ENCODE peak calls at places on chromosomes 1 and 21, in four cellular contexts. O is K562, C is GM12878, D is HepG2. H is an unnamed sample.

GRCh38 chr21:33036430-33037162 is 10.9 kb downstream of the OLIG2 start:
- DNase-seq in O (no peak), C (no peak), D (no peak), H (no peak)

GRCh38 chr21:45996311-45997204 is 15.0 kb downstream of the COL6A1 start:
- DNase-seq in O (no peak), C (no peak), D (no peak), H (no peak)

GRCh38 chr1:228794810-228795209 is 59.5 kb downstream of the RHOU start:
- DNase-seq in O (no peak), C (peak), D (no peak), H (no peak)

GRCh38 chr1:209291715-209292114 is 291.8 kb upstream of the CAMK1G start:
- DNase-seq in O (no peak), C (no peak), D (no peak), H (no peak)

GRCh38 chr1:107175102-107175501 is 34.3 kb downstream of the NTNG1 start:
- DNase-seq in O (no peak), C (no peak), D (no peak), H (no peak)

GRCh38 chr1:1157914-1158710 is 15.6 kb upstream of the TTLL10 start:
- DNase-seq in O (peak), C (no peak), D (peak), H (no peak)

GRCh38 chr1:74693473-74693872 is 19.9 kb upstream of the ERICH3 start:
- DNase-seq in O (no peak), C (no peak), D (peak), H (no peak)

GRCh38 chr1:59128784-59129227 is 168.1 kb upstream of the FGGY start:
- DNase-seq in O (no peak), C (no peak), D (no peak), H (no peak)

GRCh38 chr1:110281363-110282290 is 57.5 kb upstream of the RBM15 start:
- DNase-seq in O (no peak), C (no peak), D (no peak), H (no peak)

GRCh38 chr21:26659181-26659580 is 86.1 kb upstream of the CYYR1 start:
- DNase-seq in O (no peak), C (no peak), D (no peak), H (no peak)

GRCh38 chr1:31567956-31568570 is 8.3 kb upstream of the TINAGL1 start:
- DNase-seq in O (no peak), C (no peak), D (no peak), H (no peak)

GRCh38 chr1:231241751-231242150 is 739 bp downstream of the GNPAT start:
- DNase-seq in O (peak), C (no peak), D (no peak), H (no peak)

GRCh38 chr1:20480261-20481157 is 5.5 kb downstream of the CAMK2N1 start:
- DNase-seq in O (no peak), C (no peak), D (peak), H (no peak)

GRCh38 chr1:235054961-235055360 is 73.7 kb downstream of the TOMM20 start:
- DNase-seq in O (no peak), C (no peak), D (no peak), H (no peak)

DNA sequence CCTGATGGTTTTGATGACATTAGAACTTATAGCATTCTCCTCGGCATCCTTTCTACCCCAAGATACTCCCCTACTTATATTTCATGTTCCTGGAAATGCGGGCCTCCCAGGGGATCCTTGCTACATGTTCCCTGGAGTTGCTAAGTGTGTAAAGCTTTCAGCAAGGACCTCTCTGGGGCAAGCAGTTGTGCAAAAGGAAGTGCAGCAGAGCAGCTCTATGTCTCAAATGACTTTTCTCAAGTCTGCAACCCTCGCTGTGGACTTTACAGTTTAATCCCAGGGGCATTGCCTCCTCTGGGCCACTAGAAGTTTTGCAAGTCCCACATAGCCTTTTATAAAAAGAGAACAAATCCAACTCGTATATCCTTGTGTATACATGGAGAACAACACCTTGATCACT is 20.8 kb upstream of the MNDA start:
- DNase-seq in O (no peak), C (no peak), D (no peak), H (no peak)
- TF ChIP-seq CREM in O (no peak), C (no peak), D (no peak), H (no peak)

GRCh38 chr1:15326691-15327530 is 79.9 kb downstream of the FHAD1 start:
- DNase-seq in O (no peak), C (no peak), D (no peak), H (no peak)

GRCh38 chr1:15323989-15324866 is 77.2 kb downstream of the FHAD1 start:
- DNase-seq in O (peak), C (no peak), D (no peak), H (no peak)

GRCh38 chr1:15324867-15325335 is 77.9 kb downstream of the FHAD1 start:
- DNase-seq in O (no peak), C (no peak), D (no peak), H (no peak)

GRCh38 chr1:15323351-15323988 is 76.4 kb downstream of the FHAD1 start:
- DNase-seq in O (peak), C (no peak), D (peak), H (peak)

DNA sequence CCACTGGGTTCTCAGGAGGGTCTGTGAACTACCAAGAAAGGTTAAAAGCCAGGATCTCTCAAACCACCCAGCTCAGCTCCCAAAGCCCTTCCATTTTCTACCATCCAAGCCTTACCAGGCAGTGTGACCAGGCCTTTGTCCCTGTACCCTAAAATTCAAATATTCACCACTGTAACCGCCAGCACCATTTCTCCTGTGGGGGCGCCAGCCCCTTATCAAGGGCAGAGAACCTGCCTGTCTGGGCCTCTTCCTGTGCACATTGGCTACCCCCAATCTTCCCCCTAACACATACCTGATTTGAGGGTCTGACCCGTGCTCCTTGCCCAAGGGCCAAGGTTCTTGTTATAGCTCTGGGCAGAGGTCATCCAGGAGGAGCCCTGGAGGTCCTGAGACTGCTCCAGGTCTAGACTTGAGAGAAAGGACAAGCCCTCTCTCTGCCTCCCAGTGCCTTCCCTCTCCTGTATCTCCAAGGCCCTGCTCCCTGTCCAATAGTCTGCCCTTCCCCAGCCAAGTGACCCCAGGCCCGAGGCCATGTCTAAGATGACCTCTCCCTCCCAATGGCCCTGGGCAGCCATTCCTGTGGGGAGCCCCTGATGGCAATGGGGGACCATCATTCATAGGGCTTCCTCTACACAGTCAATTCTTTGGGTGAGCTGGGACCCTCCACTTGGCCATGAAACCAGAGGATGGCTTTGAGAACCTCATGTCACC is 78.5 kb downstream of the FHAD1 start:
- DNase-seq in O (no peak), C (no peak), D (no peak), H (peak)
- TF ChIP-seq CREB1 in O (no peak), C (no peak), D (no peak), H (no peak)

GRCh38 chr21:36992671-36993070 is 13.8 kb upstream of the RIPPLY3 start:
- DNase-seq in O (no peak), C (no peak), D (no peak), H (peak)

GRCh38 chr21:36989699-36990507 is 16.6 kb upstream of the RIPPLY3 start:
- DNase-seq in O (peak), C (peak), D (peak), H (peak)

GRCh38 chr21:36988536-36988935 is 18.0 kb upstream of the RIPPLY3 start:
- DNase-seq in O (no peak), C (no peak), D (no peak), H (no peak)

GRCh38 chr21:36987845-36988244 is 18.7 kb upstream of the RIPPLY3 start:
- DNase-seq in O (no peak), C (no peak), D (peak), H (no peak)

DNA sequence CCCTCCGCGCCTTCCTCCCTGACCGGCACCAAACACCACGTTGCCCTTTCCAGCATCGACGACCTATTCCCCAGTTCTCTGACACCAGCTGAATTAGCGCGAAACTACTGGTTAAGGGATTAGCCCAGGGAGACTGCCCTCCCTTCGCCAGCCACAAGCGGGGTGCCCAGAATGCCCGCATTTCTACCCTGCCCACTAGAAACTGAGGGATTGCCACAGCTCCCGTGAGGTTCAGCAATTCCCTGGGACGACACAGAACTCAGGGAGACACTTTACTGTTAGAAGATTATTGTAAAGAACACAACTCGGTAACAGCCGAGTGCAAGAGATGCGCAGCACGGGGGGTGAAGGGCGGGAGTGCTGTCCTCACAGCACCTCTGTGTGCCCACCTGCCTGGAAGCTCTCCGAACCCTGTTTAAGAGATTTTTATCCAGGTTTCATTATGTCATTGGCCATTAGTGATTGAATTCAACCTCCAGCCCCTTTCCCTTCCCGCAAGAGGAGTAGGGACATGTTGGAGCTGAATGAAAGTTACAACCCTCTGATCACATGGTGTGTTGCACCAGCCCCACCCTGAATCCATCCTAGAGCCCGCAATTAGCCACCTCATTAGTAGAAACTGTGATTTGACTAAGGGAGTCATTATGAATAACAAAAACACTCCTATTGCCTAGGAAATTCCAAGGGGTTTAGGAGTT is 15.8 kb upstream of the RIPPLY3 start:
- DNase-seq in O (no peak), C (no peak), D (no peak), H (no peak)
- TF ChIP-seq CREM in O (no peak), C (no peak), D (no peak), H (no peak)

GRCh38 chr1:2786329-2787162 is 14.9 kb downstream of the TTC34 start:
- DNase-seq in O (peak), C (no peak), D (no peak), H (peak)

GRCh38 chr1:2783069-2783434 is 18.4 kb downstream of the TTC34 start:
- DNase-seq in O (no peak), C (no peak), D (no peak), H (no peak)

GRCh38 chr1:2785631-2786328 is 15.7 kb downstream of the TTC34 start:
- DNase-seq in O (no peak), C (no peak), D (no peak), H (no peak)

GRCh38 chr1:2783435-2784397 is 17.8 kb downstream of the TTC34 start:
- DNase-seq in O (no peak), C (no peak), D (no peak), H (no peak)

GRCh38 chr1:2784854-2785630 is 16.5 kb downstream of the TTC34 start:
- DNase-seq in O (no peak), C (no peak), D (no peak), H (no peak)
- TF ChIP-seq CREB1 in O (no peak), C (no peak), D (no peak), H (no peak)

DNA sequence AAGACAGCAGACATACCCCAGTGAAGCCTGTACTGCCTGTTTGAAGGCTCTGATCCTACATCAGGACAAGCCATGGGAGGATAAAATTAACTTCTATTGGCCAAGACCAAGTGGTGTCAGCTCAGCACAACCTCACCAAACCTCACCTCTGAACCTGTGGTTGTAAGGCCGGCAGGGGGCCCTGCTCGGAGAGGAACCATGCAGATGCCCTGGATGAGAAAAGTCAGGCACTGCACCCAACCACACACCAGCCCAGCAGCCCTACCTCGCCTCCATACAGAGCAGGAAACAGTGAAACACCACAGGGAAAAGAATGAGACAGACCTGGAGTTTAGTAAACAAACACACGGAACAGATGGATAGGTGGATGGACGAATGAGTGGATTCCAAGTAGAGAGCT is 70.0 kb upstream of the PAX7 start:
- DNase-seq in O (no peak), C (no peak), D (peak), H (peak)
- TF ChIP-seq CREM in O (no peak), C (no peak), D (no peak), H (no peak)

DNA sequence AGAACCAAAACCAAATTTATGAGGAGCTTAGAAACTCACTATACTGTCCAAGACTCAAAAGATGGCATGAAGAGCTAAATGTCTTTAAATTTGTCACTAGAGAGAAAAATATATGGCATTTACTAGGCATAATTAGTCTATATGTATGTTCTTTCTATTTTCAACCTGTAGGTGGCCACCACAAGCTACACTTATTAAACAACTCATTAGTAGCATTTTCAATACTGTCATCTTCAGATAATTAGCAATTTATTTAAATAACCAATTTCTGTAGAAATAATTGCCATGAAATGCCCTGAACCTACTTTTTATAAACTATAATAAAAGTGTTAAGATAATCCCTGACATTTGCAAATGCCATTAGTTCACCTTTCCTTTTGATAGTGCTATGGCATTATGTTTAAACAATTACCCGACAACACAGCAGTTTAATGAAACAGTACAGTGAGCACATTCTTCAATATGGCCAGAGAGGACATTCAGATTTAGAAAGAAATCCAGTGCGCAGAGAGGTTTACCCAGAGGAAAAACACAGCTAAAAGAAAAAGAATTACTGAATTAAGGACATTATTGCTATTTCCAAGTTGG is 522.5 kb downstream of the PTBP2 start:
- DNase-seq in O (no peak), C (no peak), D (no peak), H (no peak)
- TF ChIP-seq CREB1 in O (no peak), C (no peak), D (no peak), H (no peak)